ENCODE peak calls at places on chromosome 17, in five cellular contexts. M is IMR-90, U is neuronal stem cell, V is H9, A is mesendoderm. I is an unnamed sample.

GRCh38 chr17:64196626-64197025 is 66.4 kb downstream of the TEX2 start:
- DNase-seq in M (peak; percentile 88), U (no peak), V (no peak), A (no peak), I (peak; percentile 52)

GRCh38 chr17:31596382-31597323 is 205.2 kb downstream of the RAB11FIP4 start:
- DNase-seq in M (peak; percentile 98), U (no peak), V (peak; percentile 85), A (peak; percentile 94), I (peak; percentile 98)

GRCh38 chr17:51250314-51250840 is 9.5 kb downstream of the MBTD1 start:
- DNase-seq in M (no peak), U (no peak), V (no peak), A (no peak), I (no peak)

GRCh38 chr17:60678118-60678444 is 430 bp downstream of the BCAS3 start:
- DNase-seq in M (no peak), U (no peak), V (no peak), A (no peak), I (no peak)

GRCh38 chr17:46741122-46741725 is 77.3 kb downstream of the WNT3 start:
- DNase-seq in M (no peak), U (no peak), V (no peak), A (no peak), I (no peak)

GRCh38 chr17:80429356-80430275 is 14.6 kb downstream of the ENDOV start:
- DNase-seq in M (no peak), U (no peak), V (no peak), A (no peak), I (no peak)

GRCh38 chr17:63698381-63698885 is 1.5 kb downstream of the LIMD2 start:
- DNase-seq in M (no peak), U (no peak), V (no peak), A (no peak), I (no peak)

GRCh38 chr17:67018429-67019125 is 25.8 kb upstream of the CACNG1 start:
- DNase-seq in M (no peak), U (no peak), V (no peak), A (no peak), I (no peak)

GRCh38 chr17:49830605-49831004 is 17.3 kb downstream of the TAC4 start:
- DNase-seq in M (no peak), U (no peak), V (no peak), A (no peak), I (no peak)

GRCh38 chr17:76398523-76399174 is 14.2 kb downstream of the SPHK1 start:
- DNase-seq in M (no peak), U (no peak), V (no peak), A (no peak), I (no peak)

GRCh38 chr17:1947229-1947742 is 77.8 kb downstream of the RTN4RL1 start:
- DNase-seq in M (no peak), U (peak; percentile 42), V (no peak), A (no peak), I (no peak)

GRCh38 chr17:80331820-80332219 is 71.2 kb downstream of the RNF213 start:
- DNase-seq in M (no peak), U (no peak), V (no peak), A (no peak), I (no peak)

GRCh38 chr17:27333410-27333980 is 39.6 kb downstream of the WSB1 start:
- DNase-seq in M (no peak), U (no peak), V (peak; percentile 47), A (no peak), I (no peak)

GRCh38 chr17:77382356-77382911 is 241.7 kb downstream of the SEC14L1 start:
- DNase-seq in M (no peak), U (no peak), V (peak; percentile 60), A (peak; percentile 36), I (no peak)

GRCh38 chr17:17445925-17446665 is 30.7 kb upstream of the MED9 start:
- DNase-seq in M (peak; percentile 96), U (no peak), V (no peak), A (peak; percentile 77), I (peak; percentile 79)

GRCh38 chr17:45043813-45044540 is 7.5 kb downstream of the DCAKD start:
- DNase-seq in M (no peak), U (no peak), V (peak; percentile 58), A (no peak), I (no peak)

GRCh38 chr17:28381141-28381825 is 9.8 kb downstream of the SARM1 start:
- DNase-seq in M (no peak), U (no peak), V (peak; percentile 92), A (peak; percentile 82), I (no peak)

GRCh38 chr17:1803280-1803679 is 26.4 kb downstream of the SMYD4 start:
- DNase-seq in M (no peak), U (no peak), V (no peak), A (no peak), I (no peak)

GRCh38 chr17:15955793-15956541 is 11.0 kb downstream of the ADORA2B start:
- DNase-seq in M (no peak), U (no peak), V (no peak), A (peak; percentile 69), I (no peak)

GRCh38 chr17:34206569-34206968 is 48.5 kb upstream of the CCL2 start:
- DNase-seq in M (no peak), U (no peak), V (no peak), A (no peak), I (no peak)

GRCh38 chr17:34382586-34383224 is 19.7 kb upstream of the CCL1 start:
- DNase-seq in M (no peak), U (no peak), V (peak; percentile 23), A (peak; percentile 60), I (no peak)

GRCh38 chr17:64687959-64688358 is 25.9 kb upstream of the SMURF2 start:
- DNase-seq in M (peak; percentile 80), U (no peak), V (no peak), A (no peak), I (no peak)

GRCh38 chr17:70378005-70378404 is 208.7 kb downstream of the KCNJ2 start:
- DNase-seq in M (no peak), U (no peak), V (no peak), A (peak; percentile 79), I (peak; percentile 21)

GRCh38 chr17:70031341-70031740 is 43.7 kb upstream of the KCNJ16 start:
- DNase-seq in M (peak; percentile 7), U (no peak), V (no peak), A (no peak), I (no peak)

GRCh38 chr17:48759288-48759687 is 30.7 kb upstream of the HOXB13 start:
- DNase-seq in M (no peak), U (no peak), V (no peak), A (no peak), I (no peak)

DNA sequence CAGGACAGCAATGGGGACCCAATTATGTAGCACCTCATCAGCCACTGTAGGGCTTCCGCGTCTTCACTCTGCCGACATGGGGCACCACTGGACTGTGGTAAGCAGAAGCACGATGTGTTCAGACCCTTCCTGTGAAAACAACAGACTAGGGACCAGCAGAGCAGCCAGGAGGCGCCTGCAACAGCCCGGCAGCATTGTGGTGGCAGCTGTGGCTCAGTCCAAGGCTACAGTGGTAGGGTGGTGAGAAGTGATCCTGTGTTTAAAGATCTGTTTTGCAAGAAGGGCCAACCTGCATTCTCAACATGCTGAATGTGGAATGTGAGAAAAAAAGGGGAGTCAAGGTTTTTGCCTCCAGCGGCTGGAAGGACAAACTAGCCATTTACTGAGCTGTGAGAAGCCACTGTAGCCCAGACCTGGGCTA is 80.8 kb downstream of the GAS7 start:
- DNase-seq in M (peak; percentile 26), U (no peak), V (no peak), A (peak; percentile 88), I (no peak)
- H3K4ac ChIP-seq in M (peak overlapping the region; percentile 58), U (no peak overlapping the region), V (no peak overlapping the region), A (peak overlapping the region; percentile 74), I (peak overlapping the region; percentile 3)

GRCh38 chr17:37107406-37108083 is 158.8 kb downstream of the AATF start:
- DNase-seq in M (peak; percentile 41), U (no peak), V (peak; percentile 53), A (no peak), I (no peak)
- H3K4ac ChIP-seq in M (no peak overlapping the region), U (peak overlapping the region; percentile 44), V (no peak overlapping the region), A (no peak overlapping the region), I (no peak overlapping the region)

GRCh38 chr17:38339891-38340290 is 3.9 kb downstream of the GPR179 start:
- DNase-seq in M (peak; percentile 39), U (no peak), V (no peak), A (no peak), I (no peak)

GRCh38 chr17:38342886-38343607 is 709 bp downstream of the GPR179 start:
- DNase-seq in M (no peak), U (no peak), V (peak; percentile 28), A (no peak), I (no peak)

GRCh38 chr17:38343608-38343980 is at the start of gene GPR179:
- DNase-seq in M (no peak), U (no peak), V (no peak), A (no peak), I (no peak)

GRCh38 chr17:38338535-38338934 is 5.2 kb downstream of the GPR179 start:
- DNase-seq in M (no peak), U (no peak), V (no peak), A (no peak), I (no peak)

GRCh38 chr17:38341035-38341721 is 2.6 kb downstream of the GPR179 start:
- DNase-seq in M (no peak), U (no peak), V (peak; percentile 79), A (peak; percentile 66), I (peak; percentile 12)
- H3K4ac ChIP-seq in M (no peak overlapping the region), U (no peak overlapping the region), V (no peak overlapping the region), A (no peak overlapping the region), I (no peak overlapping the region)

GRCh38 chr17:81526662-81527571 is 1.3 kb upstream of the FSCN2 start:
- DNase-seq in M (no peak), U (no peak), V (no peak), A (no peak), I (no peak)
- H3K4ac ChIP-seq in M (no peak overlapping the region), U (peak overlapping the region; percentile 37), V (no peak overlapping the region), A (no peak overlapping the region), I (no peak overlapping the region)

GRCh38 chr17:57674894-57675293 is 70.2 kb downstream of the CCDC182 start:
- DNase-seq in M (no peak), U (no peak), V (no peak), A (no peak), I (no peak)
- H3K4ac ChIP-seq in M (no peak overlapping the region), U (no peak overlapping the region), V (no peak overlapping the region), A (no peak overlapping the region), I (no peak overlapping the region)